ENCODE peak calls at places on chromosomes 3 and 15, in eight cellular contexts. X, Q, E, J, B, T, Z and R are unnamed samples.

GRCh38 chr15:99409097-99409473 is 156.7 kb upstream of the MEF2A start:
- DNase-seq in X (peak), Q (no peak), E (peak), J (peak), B (peak), T (peak), Z (no peak), R (no peak)

GRCh38 chr15:85579011-85579701 is 198.8 kb downstream of the AKAP13 start:
- DNase-seq in X (no peak), Q (no peak), E (no peak), J (no peak), B (peak), T (no peak), Z (peak), R (no peak)

GRCh38 chr3:101065962-101066361 is 72.7 kb upstream of the ABI3BP start:
- DNase-seq in X (no peak), Q (peak), E (no peak), J (peak), B (no peak), T (peak), Z (no peak), R (peak)

GRCh38 chr3:29456901-29457300 is 176.0 kb downstream of the RBMS3 start:
- DNase-seq in X (no peak), Q (no peak), E (no peak), J (no peak), B (no peak), T (no peak), Z (no peak), R (no peak)

GRCh38 chr3:141782386-141782932 is 19.3 kb downstream of the GRK7 start:
- DNase-seq in X (no peak), Q (no peak), E (no peak), J (peak), B (peak), T (no peak), Z (no peak), R (no peak)

GRCh38 chr3:101203411-101203810 is 117.0 kb downstream of the IMPG2 start:
- DNase-seq in X (no peak), Q (no peak), E (no peak), J (peak), B (no peak), T (peak), Z (no peak), R (no peak)

GRCh38 chr3:25403890-25404460 is 24.1 kb upstream of the RARB start:
- DNase-seq in X (no peak), Q (no peak), E (no peak), J (no peak), B (no peak), T (no peak), Z (no peak), R (no peak)

GRCh38 chr15:52653451-52653964 is 25.7 kb downstream of the ATOSA start:
- DNase-seq in X (peak), Q (no peak), E (no peak), J (peak), B (peak), T (peak), Z (no peak), R (peak)

GRCh38 chr3:108489776-108490175 is 20.6 kb downstream of the MYH15 start:
- DNase-seq in X (peak), Q (no peak), E (no peak), J (peak), B (peak), T (no peak), Z (peak), R (no peak)

GRCh38 chr3:113148814-113149213 is 62.5 kb upstream of the BOC start:
- DNase-seq in X (peak), Q (no peak), E (no peak), J (no peak), B (no peak), T (no peak), Z (no peak), R (no peak)

GRCh38 chr3:31423522-31423921 is 109.2 kb upstream of the STT3B start:
- DNase-seq in X (no peak), Q (peak), E (no peak), J (peak), B (no peak), T (peak), Z (no peak), R (no peak)

GRCh38 chr3:46932455-46933225 is 43.9 kb downstream of the CCDC12 start:
- DNase-seq in X (no peak), Q (no peak), E (no peak), J (no peak), B (no peak), T (no peak), Z (no peak), R (no peak)

GRCh38 chr3:197520311-197521276 is 35.2 kb downstream of the BDH1 start:
- DNase-seq in X (peak), Q (no peak), E (no peak), J (no peak), B (peak), T (no peak), Z (no peak), R (no peak)

GRCh38 chr15:73941871-73942635 is 15.8 kb downstream of the LOXL1 start:
- DNase-seq in X (no peak), Q (no peak), E (no peak), J (no peak), B (peak), T (no peak), Z (no peak), R (no peak)

GRCh38 chr15:62758126-62758951 is 284.2 kb upstream of the TPM1 start:
- DNase-seq in X (no peak), Q (peak), E (no peak), J (peak), B (peak), T (peak), Z (no peak), R (peak)

GRCh38 chr15:66019826-66020398 is 150.6 kb downstream of the RAB11A start:
- DNase-seq in X (no peak), Q (no peak), E (no peak), J (no peak), B (no peak), T (no peak), Z (no peak), R (no peak)

GRCh38 chr3:177742273-177742672 is 545.0 kb upstream of the TBL1XR1 start:
- DNase-seq in X (no peak), Q (no peak), E (no peak), J (no peak), B (no peak), T (no peak), Z (no peak), R (no peak)

GRCh38 chr3:149115114-149115513 is 14.3 kb upstream of the HPS3 start:
- DNase-seq in X (no peak), Q (no peak), E (no peak), J (no peak), B (no peak), T (no peak), Z (no peak), R (no peak)